ENCODE peak calls at places on chromosomes 1 and 21, in eight cellular contexts. J is activated T-cell treated with anti-CD3 and anti-CD28 coated beads for 1 hour; S is MCF 10A; R is left lobe of liver; D is pancreas; I is cardiac fibroblast; G is HTR-8/SVneo; A is stimulated activated CD8-positive, alpha-beta memory T cell treated with anti-CD3 and anti-CD28 coated beads, Interleukin-12 subunit alpha, Interleukin-12 subunit beta, amount 100 ng/mL, for 4 hours. B is an unnamed sample.

GRCh38 chr1:3695326-3696217 is 43.3 kb downstream of the TP73 start:
- DNase-seq in J (peak; percentile 23), S (peak; percentile 59), R (no peak), D (peak; percentile 68), I (peak; percentile 42), G (peak; percentile 46), A (no peak), B (no peak)

GRCh38 chr1:209802117-209802779 is 3.7 kb downstream of the IRF6 start:
- DNase-seq in J (no peak), S (peak; percentile 68), R (peak; percentile 76), D (no peak), I (no peak), G (no peak), A (no peak), B (no peak)

GRCh38 chr1:233844697-233845096 is 59.8 kb upstream of the SLC35F3 start:
- DNase-seq in J (no peak), S (no peak), R (no peak), D (no peak), I (no peak), G (no peak), A (no peak), B (no peak)

GRCh38 chr1:3762151-3762872 is 10.1 kb downstream of the CCDC27 start:
- DNase-seq in J (no peak), S (no peak), R (no peak), D (no peak), I (no peak), G (no peak), A (no peak), B (no peak)

GRCh38 chr1:12447849-12448312 is 170.1 kb downstream of the DHRS3 start:
- DNase-seq in J (no peak), S (no peak), R (no peak), D (no peak), I (no peak), G (no peak), A (no peak), B (no peak)

GRCh38 chr1:202162418-202163280 is 2.2 kb upstream of the PTPN7 start:
- DNase-seq in J (no peak), S (no peak), R (no peak), D (no peak), I (no peak), G (no peak), A (no peak), B (no peak)

GRCh38 chr1:65147424-65148177 is 402 bp upstream of the AK4 start:
- DNase-seq in J (no peak), S (peak; percentile 42), R (peak; percentile 89), D (peak; percentile 41), I (peak; percentile 40), G (peak; percentile 25), A (peak; percentile 14), B (no peak)

GRCh38 chr1:1081311-1082238 is 7.5 kb upstream of the RNF223 start:
- DNase-seq in J (no peak), S (no peak), R (no peak), D (peak; percentile 38), I (no peak), G (no peak), A (no peak), B (no peak)

GRCh38 chr1:170296642-170297041 is 150.9 kb downstream of the NTMT2 start:
- DNase-seq in J (no peak), S (peak; percentile 54), R (no peak), D (no peak), I (peak; percentile 69), G (no peak), A (no peak), B (no peak)

GRCh38 chr1:159079518-159079917 is 3.0 kb upstream of the AIM2 start:
- DNase-seq in J (no peak), S (no peak), R (no peak), D (no peak), I (no peak), G (no peak), A (no peak), B (no peak)

GRCh38 chr1:231605389-231606100 is 21.0 kb upstream of the DISC1 start:
- DNase-seq in J (no peak), S (no peak), R (no peak), D (no peak), I (no peak), G (no peak), A (no peak), B (no peak)

GRCh38 chr1:25800538-25801377 is 765 bp downstream of the SELENON start:
- DNase-seq in J (no peak), S (no peak), R (no peak), D (peak; percentile 48), I (no peak), G (no peak), A (no peak), B (no peak)

GRCh38 chr1:214261206-214262123 is 19.5 kb upstream of the SMYD2 start:
- DNase-seq in J (peak; percentile 74), S (peak; percentile 93), R (peak; percentile 87), D (peak; percentile 83), I (peak; percentile 81), G (peak; percentile 67), A (peak; percentile 60), B (peak; percentile 46)

GRCh38 chr1:219159946-219160645 is 13.6 kb upstream of the LYPLAL1 start:
- DNase-seq in J (no peak), S (peak; percentile 65), R (no peak), D (no peak), I (peak; percentile 33), G (no peak), A (no peak), B (no peak)

GRCh38 chr1:47848985-47849610 is 148.1 kb downstream of the TRABD2B start:
- DNase-seq in J (no peak), S (no peak), R (no peak), D (no peak), I (no peak), G (no peak), A (no peak), B (no peak)

GRCh38 chr21:35528109-35529042 is 479.3 kb upstream of the RUNX1 start:
- DNase-seq in J (peak; percentile 19), S (no peak), R (no peak), D (no peak), I (peak; percentile 44), G (no peak), A (peak; percentile 11), B (no peak)

GRCh38 chr1:48043524-48043923 is 46.3 kb upstream of the TRABD2B start:
- DNase-seq in J (no peak), S (no peak), R (no peak), D (no peak), I (no peak), G (no peak), A (no peak), B (no peak)

GRCh38 chr1:159891275-159892157 is 8.4 kb downstream of the CFAP45 start:
- DNase-seq in J (peak; percentile 68), S (peak; percentile 96), R (peak; percentile 85), D (peak; percentile 82), I (peak; percentile 94), G (peak; percentile 68), A (peak; percentile 58), B (peak; percentile 75)

GRCh38 chr1:49626474-49626873 is 397.3 kb downstream of the AGBL4 start:
- DNase-seq in J (no peak), S (no peak), R (no peak), D (no peak), I (no peak), G (no peak), A (no peak), B (no peak)

GRCh38 chr1:108708726-108709660 is 3.7 kb upstream of the FNDC7 start:
- DNase-seq in J (peak; percentile 47), S (peak; percentile 27), R (no peak), D (no peak), I (peak; percentile 38), G (no peak), A (peak; percentile 42), B (no peak)

GRCh38 chr1:51792864-51793263 is 85.7 kb downstream of the NRDC start:
- DNase-seq in J (no peak), S (no peak), R (no peak), D (no peak), I (peak; percentile 69), G (no peak), A (no peak), B (no peak)

GRCh38 chr1:30300669-30301068 is 422.7 kb downstream of the MATN1 start:
- DNase-seq in J (no peak), S (no peak), R (no peak), D (no peak), I (no peak), G (no peak), A (no peak), B (no peak)

GRCh38 chr1:154276797-154277196 is 4.4 kb downstream of the HAX1 start:
- DNase-seq in J (no peak), S (no peak), R (no peak), D (no peak), I (no peak), G (no peak), A (no peak), B (no peak)